ENCODE peak calls at places on chromosomes 2 and 18, in four cellular contexts. M is mammary epithelial cell, Z is endothelial cell, N is cardiac fibroblast. R is an unnamed sample.

GRCh38 chr2:241123816-241124536 is 21.9 kb upstream of the MTERF4 start:
- DNase-seq in M (peak; percentile 78), Z (no peak), N (no peak), R (no peak)

GRCh38 chr2:38068228-38068627 is 7.7 kb downstream of the CYP1B1 start:
- DNase-seq in M (no peak), Z (no peak), N (no peak), R (no peak)

GRCh38 chr2:12455626-12456025 is 261.1 kb upstream of the TRIB2 start:
- DNase-seq in M (no peak), Z (no peak), N (peak; percentile 81), R (peak; percentile 35)

GRCh38 chr2:204108301-204108700 is 171.7 kb downstream of the ICOS start:
- DNase-seq in M (no peak), Z (peak; percentile 41), N (no peak), R (no peak)

GRCh38 chr18:79378416-79379250 is 17.1 kb upstream of the NFATC1 start:
- DNase-seq in M (peak; percentile 71), Z (peak; percentile 97), N (peak; percentile 77), R (no peak)

GRCh38 chr2:211745295-211746097 is 793.1 kb downstream of the ERBB4 start:
- DNase-seq in M (peak; percentile 45), Z (peak; percentile 55), N (peak; percentile 71), R (peak; percentile 22)

GRCh38 chr2:206981739-206982336 is 42.5 kb downstream of the CPO start:
- DNase-seq in M (peak; percentile 64), Z (peak; percentile 75), N (peak; percentile 84), R (peak; percentile 59)

GRCh38 chr18:74476154-74476553 is 19.0 kb upstream of the DIPK1C start:
- DNase-seq in M (no peak), Z (peak; percentile 73), N (peak; percentile 45), R (no peak)

GRCh38 chr2:95346236-95346737 is 49.1 kb downstream of the KCNIP3 start:
- DNase-seq in M (peak; percentile 66), Z (no peak), N (peak; percentile 80), R (no peak)

GRCh38 chr2:67999332-67999731 is 63.5 kb downstream of the C1D start:
- DNase-seq in M (no peak), Z (no peak), N (no peak), R (no peak)

GRCh38 chr18:60722742-60723141 is 350.2 kb upstream of the MC4R start:
- DNase-seq in M (no peak), Z (no peak), N (no peak), R (no peak)

GRCh38 chr2:180219471-180219870 is 212.4 kb upstream of the CWC22 start:
- DNase-seq in M (no peak), Z (no peak), N (peak; percentile 39), R (no peak)

GRCh38 chr2:136025057-136025973 is 39.9 kb upstream of the DARS1 start:
- DNase-seq in M (no peak), Z (peak; percentile 92), N (peak; percentile 69), R (no peak)

GRCh38 chr2:129396980-129397599 is 582.4 kb upstream of the RAB6C start:
- DNase-seq in M (peak; percentile 42), Z (peak; percentile 50), N (peak; percentile 41), R (no peak)

GRCh38 chr2:12504443-12504842 is 212.3 kb upstream of the TRIB2 start:
- DNase-seq in M (peak; percentile 36), Z (no peak), N (no peak), R (no peak)

GRCh38 chr2:45885111-45885685 is 233.7 kb downstream of the PRKCE start:
- DNase-seq in M (no peak), Z (no peak), N (peak; percentile 52), R (no peak)

GRCh38 chr2:178909507-178909906 is 102.3 kb upstream of the TTN start:
- DNase-seq in M (no peak), Z (no peak), N (no peak), R (no peak)

GRCh38 chr2:127413782-127414743 is 4.2 kb upstream of the PROC start:
- DNase-seq in M (peak; percentile 67), Z (no peak), N (peak; percentile 57), R (no peak)

GRCh38 chr2:205058409-205058808 is 513.1 kb downstream of the PARD3B start:
- DNase-seq in M (peak; percentile 64), Z (no peak), N (no peak), R (no peak)

GRCh38 chr2:9753665-9754531 is 89.4 kb upstream of the TAF1B start:
- DNase-seq in M (peak; percentile 79), Z (no peak), N (no peak), R (no peak)

GRCh38 chr2:217743980-217744761 is 258.6 kb downstream of the TNS1 start:
- DNase-seq in M (no peak), Z (no peak), N (peak; percentile 39), R (peak; percentile 15)

GRCh38 chr18:8041526-8042111 is 474.5 kb downstream of the PTPRM start:
- DNase-seq in M (no peak), Z (no peak), N (no peak), R (no peak)

GRCh38 chr2:144937899-144938298 is 418.0 kb upstream of the ZEB2 start:
- DNase-seq in M (no peak), Z (no peak), N (peak; percentile 66), R (no peak)

GRCh38 chr2:37029758-37030157 is 54.4 kb downstream of the HEATR5B start:
- DNase-seq in M (no peak), Z (no peak), N (no peak), R (no peak)

DNA sequence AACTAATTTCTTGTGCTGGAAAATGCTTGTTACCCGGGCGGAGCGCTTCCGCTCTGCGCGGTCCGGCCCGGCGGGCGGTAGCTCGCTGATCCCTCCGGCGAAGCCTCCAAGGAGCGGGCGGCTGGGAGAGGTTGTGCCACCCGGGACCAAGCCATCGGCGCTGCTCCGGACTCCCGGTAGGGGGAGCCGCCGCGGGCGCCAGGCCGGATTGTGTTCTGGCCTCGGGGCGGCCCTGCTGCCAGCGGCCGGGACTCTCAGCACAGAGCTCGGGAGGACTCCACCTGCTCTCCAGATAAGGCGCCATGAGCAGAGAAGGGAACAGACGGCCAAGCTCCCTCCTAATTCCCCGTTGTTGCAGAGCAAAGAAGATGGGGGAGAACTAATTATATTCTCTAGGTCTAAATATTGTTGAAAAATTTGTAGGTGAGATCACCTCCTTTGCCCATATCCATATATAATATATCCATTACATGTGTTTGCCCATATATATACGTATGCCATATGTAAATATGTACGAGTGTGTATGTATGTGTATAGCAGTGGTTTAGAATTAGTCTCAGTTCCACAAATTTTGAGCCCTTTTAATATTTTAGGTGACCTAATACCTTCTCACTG is 13.8 kb upstream of the SATB2 start:
- DNase-seq in M (no peak), Z (peak; percentile 98), N (peak; percentile 42), R (no peak)
- TF ChIP-seq CTCF in M (peak; percentile 23), Z (peak; percentile 82), N (peak; percentile 70), R (peak; percentile 74)

DNA sequence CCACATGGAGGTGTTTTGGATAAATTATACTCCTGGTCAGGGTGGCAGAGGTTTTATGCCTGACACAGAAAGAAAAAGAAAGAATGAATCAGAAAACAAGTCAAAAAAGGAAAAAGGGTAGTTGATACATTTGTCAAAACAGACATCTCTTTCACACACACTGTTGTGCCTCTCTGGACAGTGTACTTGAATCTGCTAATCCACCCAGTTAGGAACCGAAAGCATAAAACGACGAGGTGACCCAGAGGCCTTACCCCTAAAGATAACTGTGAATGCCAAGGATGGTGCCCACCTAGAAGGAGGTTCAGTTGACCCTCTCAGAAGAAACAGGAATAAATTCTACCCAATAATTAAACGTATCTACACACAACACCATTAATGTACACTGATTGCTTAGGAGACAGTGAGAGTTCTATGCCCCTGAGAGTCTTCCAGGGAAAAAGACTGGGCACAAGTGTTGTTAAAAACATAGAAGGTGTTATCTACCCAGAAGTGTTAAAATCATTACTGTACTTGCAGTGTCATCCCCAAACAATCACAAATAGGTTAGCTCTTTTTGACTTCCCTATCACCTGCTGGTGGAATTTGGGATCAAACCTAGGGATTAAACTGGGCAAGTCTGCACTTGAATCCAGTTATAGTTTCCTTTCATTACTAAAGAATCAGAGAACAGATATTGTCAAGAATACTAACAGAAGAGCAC is 123.2 kb upstream of the DNAJC10 start:
- DNase-seq in M (no peak), Z (no peak), N (no peak), R (no peak)
- TF ChIP-seq CTCF in M (peak; percentile 24), Z (peak; percentile 30), N (no peak), R (no peak)

GRCh38 chr2:64338910-64339500 is 115.0 kb upstream of the LGALSL start:
- DNase-seq in M (peak; percentile 40), Z (no peak), N (peak; percentile 40), R (no peak)

GRCh38 chr2:64336171-64336570 is 117.8 kb upstream of the LGALSL start:
- DNase-seq in M (no peak), Z (no peak), N (no peak), R (no peak)

GRCh38 chr2:64338107-64338506 is 115.9 kb upstream of the LGALSL start:
- DNase-seq in M (no peak), Z (no peak), N (no peak), R (no peak)

GRCh38 chr2:64341461-64341860 is 112.5 kb upstream of the LGALSL start:
- DNase-seq in M (no peak), Z (no peak), N (no peak), R (no peak)

DNA sequence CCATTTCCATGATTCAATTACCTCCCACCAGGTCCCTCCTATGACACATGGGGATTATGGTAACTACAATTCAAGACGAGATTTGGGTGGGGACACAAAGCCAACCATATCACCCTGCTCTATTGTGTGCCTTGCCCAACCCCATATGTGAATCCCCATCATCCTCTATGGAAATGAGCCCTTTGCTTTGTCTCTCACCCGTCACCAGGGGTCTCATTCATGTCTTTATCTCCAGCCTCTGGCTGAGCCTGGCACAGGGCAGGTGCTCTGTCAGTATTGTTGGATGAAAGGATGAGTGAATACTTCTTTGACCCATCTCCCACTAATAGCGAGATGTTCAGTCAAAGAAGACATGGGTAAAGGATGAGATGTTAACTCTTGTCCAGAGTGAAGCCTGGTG is 116.6 kb upstream of the LGALSL start:
- DNase-seq in M (no peak), Z (no peak), N (no peak), R (no peak)
- TF ChIP-seq CTCF in M (no peak), Z (no peak), N (no peak), R (no peak)

DNA sequence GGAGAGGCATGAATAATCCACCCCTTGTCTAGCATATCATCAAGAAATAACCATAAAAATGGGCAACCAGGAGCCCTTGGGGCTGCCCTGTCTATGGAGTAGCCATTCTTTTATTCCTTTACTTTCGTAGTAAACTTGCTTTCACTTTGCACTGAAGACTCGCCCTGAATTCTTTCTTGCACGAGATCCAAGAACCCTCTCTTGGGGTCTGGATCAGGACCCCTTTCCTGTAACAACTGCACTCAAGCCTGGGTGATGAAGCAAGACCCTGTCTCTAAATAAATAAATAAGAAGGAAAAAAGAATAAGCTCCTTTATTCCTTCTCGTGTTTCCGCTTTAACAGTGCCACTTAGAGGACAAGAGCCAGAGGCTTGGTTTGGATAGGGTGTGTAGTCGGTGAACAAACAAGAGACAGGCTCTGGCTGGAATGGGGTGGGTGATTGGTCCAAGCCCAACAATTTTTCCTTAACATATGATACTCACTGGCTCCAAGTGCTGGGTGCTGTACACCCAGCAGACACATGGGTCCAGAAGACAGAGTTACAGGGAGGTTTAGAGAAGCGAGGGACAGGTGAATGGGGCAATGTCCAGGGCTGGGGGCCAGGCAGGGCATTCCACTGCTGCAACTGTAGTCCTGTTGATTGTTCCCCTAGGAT is 77.6 kb downstream of the NCAPH start:
- DNase-seq in M (peak; percentile 22), Z (no peak), N (peak; percentile 7), R (no peak)
- TF ChIP-seq CTCF in M (no peak), Z (no peak), N (no peak), R (no peak)